ENCODE peak calls at places on chromosomes 11 and 22, in four cellular contexts. D is fibroblast of lung, N is testis, C is stomach. I is an unnamed sample.

GRCh38 chr22:26568207-26568706 is 21.7 kb downstream of the TPST2 start:
- DNase-seq in C (no peak), D (peak; percentile 74), N (no peak), I (peak; percentile 52)

GRCh38 chr22:27467039-27467438 is 334.5 kb downstream of the MN1 start:
- DNase-seq in C (no peak), N (no peak), D (no peak), I (no peak)

GRCh38 chr22:49486225-49486624 is 341.4 kb downstream of the BRD1 start:
- DNase-seq in N (no peak), C (no peak), D (no peak), I (no peak)

GRCh38 chr22:33898121-33898520 is 22.2 kb downstream of the LARGE1 start:
- DNase-seq in D (no peak), C (no peak), N (no peak), I (no peak)

GRCh38 chr11:64238076-64238475 is 2.8 kb upstream of the FKBP2 start:
- DNase-seq in D (no peak), N (no peak), C (no peak), I (no peak)

GRCh38 chr22:37751449-37752188 is 54.8 kb downstream of the TRIOBP start:
- DNase-seq in D (no peak), C (no peak), N (no peak), I (no peak)

GRCh38 chr11:131591051-131591461 is 220.6 kb downstream of the NTM start:
- DNase-seq in D (peak; percentile 31), C (no peak), N (no peak), I (no peak)

GRCh38 chr11:59154585-59154984 is 11.9 kb downstream of the FAM111A start:
- DNase-seq in D (no peak), C (no peak), N (no peak), I (no peak)

GRCh38 chr11:36265793-36266628 is 23.2 kb downstream of the COMMD9 start:
- DNase-seq in D (peak; percentile 17), N (peak; percentile 50), C (peak; percentile 60), I (peak; percentile 34)

GRCh38 chr22:29313126-29314071 is 2.1 kb downstream of the RASL10A start:
- DNase-seq in C (no peak), N (peak; percentile 60), D (no peak), I (peak; percentile 37)

DNA sequence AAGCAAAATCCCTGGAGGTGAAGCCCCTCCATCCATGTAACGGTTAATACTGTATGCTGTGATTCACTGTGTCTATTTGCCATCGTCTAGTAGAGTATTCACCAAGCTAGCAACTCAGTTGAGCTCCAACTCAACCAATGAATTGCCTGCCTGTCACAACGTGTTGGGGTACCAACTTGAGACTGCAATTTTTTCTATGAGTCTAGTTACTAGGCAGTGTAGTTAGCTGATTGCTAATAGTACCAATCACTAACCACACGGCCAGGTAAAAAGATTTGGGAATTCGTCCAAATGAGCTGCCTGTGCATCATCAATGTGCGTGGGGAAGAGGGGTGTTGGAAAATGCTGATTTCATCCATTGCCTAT is 1.0 kb upstream of the BTG4 start:
- DNase-seq in C (no peak), N (no peak), D (no peak), I (no peak)
- H3K4me3 ChIP-seq in C (peak overlapping the region; percentile 45), N (peak overlapping the region; percentile 46), D (peak overlapping the region; percentile 50), I (no peak overlapping the region)

GRCh38 chr11:86608251-86608799 is 64.1 kb downstream of the ME3 start:
- DNase-seq in C (peak; percentile 73), N (peak; percentile 76), D (peak; percentile 68), I (peak; percentile 85)
- TF ChIP-seq CTCF in C (peak; percentile 84), N (peak; percentile 89), D (peak; percentile 91), I (peak; percentile 91)

GRCh38 chr11:112279901-112280267 is 19.2 kb upstream of the PLET1 start:
- DNase-seq in N (peak; percentile 82), C (peak; percentile 75), D (peak; percentile 43), I (peak; percentile 64)
- H3K4me3 ChIP-seq in N (peak overlapping the region; percentile 22), C (peak overlapping the region; percentile 39), D (peak overlapping the region; percentile 59), I (peak overlapping the region; percentile 44)

GRCh38 chr11:3046190-3046589 is 11.0 kb downstream of the CARS1 start:
- DNase-seq in C (no peak), N (no peak), D (no peak), I (no peak)
- TF ChIP-seq CTCF in C (no peak), N (no peak), D (no peak), I (peak; percentile 46)

GRCh38 chr11:46001427-46002049 is 79.1 kb downstream of the LARGE2 start:
- DNase-seq in N (no peak), D (peak; percentile 80), C (no peak), I (peak; percentile 45)
- H3K4me3 ChIP-seq in N (no peak overlapping the region), D (no peak overlapping the region), C (no peak overlapping the region), I (no peak overlapping the region)

GRCh38 chr11:76778874-76779273 is 4.3 kb upstream of the TSKU start:
- DNase-seq in C (no peak), D (peak; percentile 29), N (no peak), I (no peak)
- TF ChIP-seq CTCF in C (no peak), D (no peak), N (no peak), I (no peak)

GRCh38 chr22:46673677-46674236 is 53.6 kb downstream of the GRAMD4 start:
- DNase-seq in N (no peak), D (no peak), C (no peak), I (no peak)
- H3K4me3 ChIP-seq in N (no peak overlapping the region), D (no peak overlapping the region), C (no peak overlapping the region), I (no peak overlapping the region)

GRCh38 chr11:120184371-120184945 is 26.4 kb upstream of the OAF start:
- DNase-seq in N (peak; percentile 42), D (no peak), C (peak; percentile 24), I (no peak)

GRCh38 chr11:120186408-120186798 is 24.4 kb upstream of the OAF start:
- DNase-seq in D (no peak), C (no peak), N (no peak), I (no peak)

GRCh38 chr11:120186799-120187591 is 23.8 kb upstream of the OAF start:
- DNase-seq in D (peak; percentile 59), N (no peak), C (peak; percentile 50), I (no peak)

GRCh38 chr11:120184946-120185677 is 25.7 kb upstream of the OAF start:
- DNase-seq in D (peak; percentile 36), C (peak; percentile 63), N (peak; percentile 82), I (no peak)

DNA sequence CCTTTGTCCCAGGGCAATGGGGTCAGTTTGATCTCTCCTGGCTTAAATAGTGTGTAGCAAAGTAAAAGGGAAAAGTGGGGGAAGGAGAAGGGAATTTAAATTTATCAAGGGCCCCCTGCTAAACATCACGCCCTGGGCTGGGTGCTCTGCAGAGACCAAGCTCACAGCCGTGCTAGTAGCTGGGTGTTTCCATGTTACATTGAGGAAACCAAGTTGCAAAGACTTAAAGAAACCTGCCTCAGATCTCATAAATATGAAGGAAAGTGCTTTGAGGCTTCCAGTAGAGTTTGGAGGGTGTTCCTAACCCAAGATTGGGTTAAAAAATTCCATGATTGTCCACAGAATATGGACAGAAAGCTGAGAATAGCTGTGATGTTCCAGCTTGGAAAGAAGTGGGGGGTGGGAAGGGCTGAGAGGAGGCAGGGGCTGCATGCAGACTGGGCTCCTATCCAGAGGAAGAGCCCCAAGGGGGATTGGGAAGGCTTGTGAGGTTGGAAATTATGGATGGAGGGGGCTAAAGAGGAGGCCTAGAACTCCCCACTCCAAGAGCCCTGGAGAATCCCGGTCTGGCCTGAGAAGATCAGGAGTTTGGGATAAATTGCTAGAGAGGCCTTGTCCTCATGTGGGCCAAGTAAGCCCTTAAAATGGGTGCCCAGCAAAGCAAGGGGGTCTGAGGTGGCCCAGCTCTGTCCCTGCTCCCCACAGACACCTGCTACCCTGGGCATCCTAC is 25.0 kb upstream of the OAF start:
- DNase-seq in N (peak; percentile 13), C (peak; percentile 20), D (no peak), I (no peak)
- TF ChIP-seq CTCF in N (no peak), C (no peak), D (no peak), I (no peak)

DNA sequence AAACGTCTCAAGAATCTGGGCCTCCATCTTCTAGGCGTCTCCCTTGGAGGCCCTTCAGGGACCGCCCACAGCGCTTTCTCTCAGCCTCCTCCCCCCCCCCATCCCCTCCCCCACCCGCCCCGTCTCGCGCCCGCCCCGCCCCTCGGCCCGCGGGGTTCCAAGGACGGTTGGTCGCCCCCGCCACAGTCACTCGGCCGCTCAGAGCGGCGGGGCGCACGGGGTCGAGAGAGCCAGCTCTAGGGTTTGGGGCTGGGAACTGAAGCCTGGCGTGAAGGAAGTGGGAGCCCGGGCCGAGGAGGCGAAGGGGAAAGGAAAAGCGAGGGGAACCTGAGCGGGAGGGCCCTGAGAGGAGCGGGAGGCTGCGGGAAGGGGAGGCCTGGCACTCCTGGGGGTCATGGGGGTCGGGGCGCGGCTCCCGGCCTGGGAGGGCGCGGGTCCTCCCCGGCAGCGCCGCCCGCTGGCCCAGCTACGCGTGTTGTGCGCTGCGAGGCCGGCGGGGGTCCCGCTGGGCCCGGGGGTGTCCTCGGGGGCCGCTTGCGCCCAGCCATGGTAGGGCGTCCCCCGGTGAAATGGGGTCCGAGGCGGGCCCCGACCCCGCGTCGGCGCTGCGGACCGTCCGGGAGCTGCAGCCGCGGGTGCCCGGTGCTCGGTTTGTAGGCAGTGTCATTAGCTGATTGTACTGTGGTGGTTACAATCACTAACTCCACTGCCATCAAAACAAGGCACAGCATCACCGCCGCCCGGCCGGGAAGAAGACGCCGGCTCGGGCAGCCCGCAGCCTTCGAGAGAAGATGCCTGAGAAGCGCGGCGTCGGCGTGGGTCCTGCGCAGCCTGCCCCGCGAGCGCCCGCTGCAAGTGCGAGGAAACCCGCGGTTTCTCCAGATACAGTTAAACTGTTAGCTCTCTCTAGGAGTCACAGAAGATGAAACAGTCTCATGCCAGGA is at the start of gene BTG4:
- DNase-seq in C (no peak), D (peak; percentile 36), N (peak; percentile 44), I (no peak)
- H3K4me3 ChIP-seq in C (peak within 1 kb of the TSS; percentile 45), D (peak within 1 kb of the TSS; percentile 50), N (peak within 1 kb of the TSS; percentile 46), I (peak within 1 kb of the TSS; percentile 44)